ENCODE peak calls at places on chromosomes 16 and 17, in ten cellular contexts. One of them, this sample, is unnamed.

GRCh38 chr17:14301279-14301760 is 439 bp downstream of the HS3ST3B1 start:
- DNase-seq in stomach: peak
- DNase-seq in breast epithelium: no peak
- DNase-seq in prostate gland: no peak
- DNase-seq in spleen: no peak
- DNase-seq in sigmoid colon: no peak
- DNase-seq in HepG2: no peak
- DNase-seq in endothelial cell of umbilical vein: no peak
- DNase-seq in HCT116: no peak
- DNase-seq in esophagus muscularis mucosa: no peak
- DNase-seq in this sample: no peak

GRCh38 chr16:3472878-3473595 is 22.3 kb downstream of the C16orf90 start:
- DNase-seq in stomach: no peak
- DNase-seq in breast epithelium: no peak
- DNase-seq in prostate gland: no peak
- DNase-seq in spleen: no peak
- DNase-seq in sigmoid colon: no peak
- DNase-seq in HepG2: no peak
- DNase-seq in endothelial cell of umbilical vein: no peak
- DNase-seq in HCT116: no peak
- DNase-seq in esophagus muscularis mucosa: no peak
- DNase-seq in this sample: no peak

GRCh38 chr17:82105882-82106696 is 8.1 kb upstream of the FASN start:
- DNase-seq in stomach: peak
- DNase-seq in breast epithelium: peak
- DNase-seq in prostate gland: peak
- DNase-seq in spleen: peak
- DNase-seq in sigmoid colon: peak
- DNase-seq in HepG2: peak
- DNase-seq in endothelial cell of umbilical vein: no peak
- DNase-seq in HCT116: peak
- DNase-seq in esophagus muscularis mucosa: no peak
- DNase-seq in this sample: peak

GRCh38 chr17:4560837-4561241 is 462 bp upstream of the GGT6 start:
- DNase-seq in stomach: no peak
- DNase-seq in breast epithelium: no peak
- DNase-seq in prostate gland: no peak
- DNase-seq in spleen: no peak
- DNase-seq in sigmoid colon: peak
- DNase-seq in HepG2: peak
- DNase-seq in endothelial cell of umbilical vein: no peak
- DNase-seq in HCT116: no peak
- DNase-seq in esophagus muscularis mucosa: no peak
- DNase-seq in this sample: peak

GRCh38 chr16:27389272-27389961 is 12.6 kb upstream of the IL21R start:
- DNase-seq in stomach: no peak
- DNase-seq in breast epithelium: no peak
- DNase-seq in prostate gland: no peak
- DNase-seq in spleen: no peak
- DNase-seq in sigmoid colon: no peak
- DNase-seq in HepG2: no peak
- DNase-seq in endothelial cell of umbilical vein: no peak
- DNase-seq in HCT116: no peak
- DNase-seq in esophagus muscularis mucosa: no peak
- DNase-seq in this sample: no peak

GRCh38 chr16:23160574-23160973 is 11.3 kb upstream of the USP31 start:
- DNase-seq in stomach: no peak
- DNase-seq in breast epithelium: no peak
- DNase-seq in prostate gland: no peak
- DNase-seq in spleen: no peak
- DNase-seq in sigmoid colon: no peak
- DNase-seq in HepG2: no peak
- DNase-seq in endothelial cell of umbilical vein: no peak
- DNase-seq in HCT116: no peak
- DNase-seq in esophagus muscularis mucosa: no peak
- DNase-seq in this sample: no peak

GRCh38 chr17:34472363-34472762 is 107.0 kb upstream of the TMEM132E start:
- DNase-seq in stomach: no peak
- DNase-seq in breast epithelium: no peak
- DNase-seq in prostate gland: no peak
- DNase-seq in spleen: no peak
- DNase-seq in sigmoid colon: no peak
- DNase-seq in HepG2: no peak
- DNase-seq in endothelial cell of umbilical vein: no peak
- DNase-seq in HCT116: no peak
- DNase-seq in esophagus muscularis mucosa: no peak
- DNase-seq in this sample: no peak

GRCh38 chr16:81700780-81701165 is 78.3 kb upstream of the PLCG2 start:
- DNase-seq in stomach: no peak
- DNase-seq in breast epithelium: no peak
- DNase-seq in prostate gland: no peak
- DNase-seq in spleen: no peak
- DNase-seq in sigmoid colon: no peak
- DNase-seq in HepG2: no peak
- DNase-seq in endothelial cell of umbilical vein: no peak
- DNase-seq in HCT116: no peak
- DNase-seq in esophagus muscularis mucosa: no peak
- DNase-seq in this sample: no peak

GRCh38 chr17:80874866-80875445 is 116.7 kb upstream of the CHMP6 start:
- DNase-seq in stomach: no peak
- DNase-seq in breast epithelium: no peak
- DNase-seq in prostate gland: no peak
- DNase-seq in spleen: no peak
- DNase-seq in sigmoid colon: no peak
- DNase-seq in HepG2: no peak
- DNase-seq in endothelial cell of umbilical vein: no peak
- DNase-seq in HCT116: no peak
- DNase-seq in esophagus muscularis mucosa: no peak
- DNase-seq in this sample: peak

GRCh38 chr16:1258906-1259759 is 3.3 kb downstream of the TPSD1 start:
- DNase-seq in stomach: no peak
- DNase-seq in breast epithelium: no peak
- DNase-seq in prostate gland: no peak
- DNase-seq in spleen: no peak
- DNase-seq in sigmoid colon: no peak
- DNase-seq in HepG2: no peak
- DNase-seq in endothelial cell of umbilical vein: no peak
- DNase-seq in HCT116: no peak
- DNase-seq in esophagus muscularis mucosa: no peak
- DNase-seq in this sample: no peak

DNA sequence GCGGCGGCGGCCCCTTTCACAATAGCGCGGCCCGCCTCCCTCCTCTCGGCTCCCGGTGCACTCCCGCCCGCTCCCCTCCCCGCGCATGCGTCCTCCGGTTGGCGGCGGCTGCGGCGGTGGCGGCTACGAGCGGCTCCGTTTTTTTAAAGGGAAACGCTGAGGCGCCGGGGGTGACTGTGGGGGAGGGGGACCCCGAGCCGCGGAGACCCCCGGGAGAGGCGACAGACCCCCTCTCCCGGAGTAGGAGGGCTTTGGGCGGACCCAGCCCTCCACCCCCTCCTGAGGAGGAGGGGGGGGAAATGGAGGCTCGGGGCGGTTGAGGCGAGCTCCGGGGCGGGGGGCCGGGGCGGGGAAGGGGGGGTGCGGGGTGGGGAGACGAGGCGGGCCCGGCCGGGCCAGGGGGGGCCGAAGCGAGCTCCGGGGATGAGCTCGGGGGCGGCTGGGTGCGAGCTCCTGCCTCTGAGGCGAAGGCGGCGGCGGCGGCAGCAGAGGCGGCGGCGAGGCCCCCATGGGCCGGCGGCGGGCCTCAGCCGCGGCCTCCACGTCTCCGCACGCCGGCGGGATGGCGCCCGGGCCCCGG is at the start of gene MSL1:
- DNase-seq in stomach: peak
- DNase-seq in breast epithelium: peak
- DNase-seq in prostate gland: peak
- DNase-seq in spleen: peak
- DNase-seq in sigmoid colon: peak
- DNase-seq in HepG2: peak
- DNase-seq in endothelial cell of umbilical vein: peak
- DNase-seq in HCT116: no peak
- DNase-seq in esophagus muscularis mucosa: peak
- DNase-seq in this sample: peak
- TF ChIP-seq POLR2A in stomach: no peak
- TF ChIP-seq POLR2A in breast epithelium: no peak
- TF ChIP-seq POLR2A in prostate gland: peak
- TF ChIP-seq POLR2A in spleen: peak
- TF ChIP-seq POLR2A in sigmoid colon: peak
- TF ChIP-seq POLR2A in HepG2: peak
- TF ChIP-seq POLR2A in endothelial cell of umbilical vein: no peak
- TF ChIP-seq POLR2A in HCT116: no peak
- TF ChIP-seq POLR2A in esophagus muscularis mucosa: peak
- TF ChIP-seq POLR2A in this sample: peak

GRCh38 chr16:87846705-87847466 is 22.4 kb downstream of the SLC7A5 start:
- DNase-seq in stomach: no peak
- DNase-seq in breast epithelium: no peak
- DNase-seq in prostate gland: no peak
- DNase-seq in spleen: no peak
- DNase-seq in sigmoid colon: no peak
- DNase-seq in HepG2: no peak
- DNase-seq in endothelial cell of umbilical vein: no peak
- DNase-seq in HCT116: no peak
- DNase-seq in esophagus muscularis mucosa: no peak
- DNase-seq in this sample: no peak

GRCh38 chr16:87847785-87848675 is 21.3 kb downstream of the SLC7A5 start:
- DNase-seq in stomach: peak
- DNase-seq in breast epithelium: no peak
- DNase-seq in prostate gland: no peak
- DNase-seq in spleen: no peak
- DNase-seq in sigmoid colon: no peak
- DNase-seq in HepG2: peak
- DNase-seq in endothelial cell of umbilical vein: no peak
- DNase-seq in HCT116: no peak
- DNase-seq in esophagus muscularis mucosa: no peak
- DNase-seq in this sample: peak

GRCh38 chr16:87845807-87846619 is 23.3 kb downstream of the SLC7A5 start:
- DNase-seq in stomach: no peak
- DNase-seq in breast epithelium: no peak
- DNase-seq in prostate gland: no peak
- DNase-seq in spleen: no peak
- DNase-seq in sigmoid colon: peak
- DNase-seq in HepG2: no peak
- DNase-seq in endothelial cell of umbilical vein: no peak
- DNase-seq in HCT116: no peak
- DNase-seq in esophagus muscularis mucosa: no peak
- DNase-seq in this sample: no peak

GRCh38 chr16:87848676-87849345 is 20.5 kb downstream of the SLC7A5 start:
- DNase-seq in stomach: peak
- DNase-seq in breast epithelium: peak
- DNase-seq in prostate gland: no peak
- DNase-seq in spleen: no peak
- DNase-seq in sigmoid colon: no peak
- DNase-seq in HepG2: no peak
- DNase-seq in endothelial cell of umbilical vein: no peak
- DNase-seq in HCT116: no peak
- DNase-seq in esophagus muscularis mucosa: no peak
- DNase-seq in this sample: no peak

GRCh38 chr16:87847467-87847784 is 21.9 kb downstream of the SLC7A5 start:
- DNase-seq in stomach: no peak
- DNase-seq in breast epithelium: no peak
- DNase-seq in prostate gland: no peak
- DNase-seq in spleen: no peak
- DNase-seq in sigmoid colon: no peak
- DNase-seq in HepG2: no peak
- DNase-seq in endothelial cell of umbilical vein: no peak
- DNase-seq in HCT116: no peak
- DNase-seq in esophagus muscularis mucosa: no peak
- DNase-seq in this sample: no peak
- TF ChIP-seq POLR2AphosphoS5 in stomach: no peak
- TF ChIP-seq POLR2AphosphoS5 in breast epithelium: no peak
- TF ChIP-seq POLR2AphosphoS5 in prostate gland: no peak
- TF ChIP-seq POLR2AphosphoS5 in spleen: no peak
- TF ChIP-seq POLR2AphosphoS5 in sigmoid colon: no peak
- TF ChIP-seq POLR2AphosphoS5 in HepG2: no peak
- TF ChIP-seq POLR2AphosphoS5 in endothelial cell of umbilical vein: no peak
- TF ChIP-seq POLR2AphosphoS5 in HCT116: no peak
- TF ChIP-seq POLR2AphosphoS5 in esophagus muscularis mucosa: no peak
- TF ChIP-seq POLR2AphosphoS5 in this sample: no peak

GRCh38 chr16:50597563-50598255 is 49.5 kb downstream of the NKD1 start:
- DNase-seq in stomach: no peak
- DNase-seq in breast epithelium: no peak
- DNase-seq in prostate gland: no peak
- DNase-seq in spleen: peak
- DNase-seq in sigmoid colon: no peak
- DNase-seq in HepG2: no peak
- DNase-seq in endothelial cell of umbilical vein: no peak
- DNase-seq in HCT116: no peak
- DNase-seq in esophagus muscularis mucosa: no peak
- DNase-seq in this sample: no peak

GRCh38 chr16:50599494-50599893 is 51.3 kb downstream of the NKD1 start:
- DNase-seq in stomach: no peak
- DNase-seq in breast epithelium: no peak
- DNase-seq in prostate gland: no peak
- DNase-seq in spleen: no peak
- DNase-seq in sigmoid colon: no peak
- DNase-seq in HepG2: no peak
- DNase-seq in endothelial cell of umbilical vein: no peak
- DNase-seq in HCT116: no peak
- DNase-seq in esophagus muscularis mucosa: no peak
- DNase-seq in this sample: no peak

GRCh38 chr16:50598936-50599361 is 50.8 kb downstream of the NKD1 start:
- DNase-seq in stomach: no peak
- DNase-seq in breast epithelium: no peak
- DNase-seq in prostate gland: no peak
- DNase-seq in spleen: peak
- DNase-seq in sigmoid colon: no peak
- DNase-seq in HepG2: no peak
- DNase-seq in endothelial cell of umbilical vein: no peak
- DNase-seq in HCT116: no peak
- DNase-seq in esophagus muscularis mucosa: no peak
- DNase-seq in this sample: no peak

GRCh38 chr16:50596762-50597450 is 48.7 kb downstream of the NKD1 start:
- DNase-seq in stomach: no peak
- DNase-seq in breast epithelium: peak
- DNase-seq in prostate gland: no peak
- DNase-seq in spleen: no peak
- DNase-seq in sigmoid colon: no peak
- DNase-seq in HepG2: no peak
- DNase-seq in endothelial cell of umbilical vein: no peak
- DNase-seq in HCT116: no peak
- DNase-seq in esophagus muscularis mucosa: no peak
- DNase-seq in this sample: no peak

GRCh38 chr16:50598256-50598894 is 50.2 kb downstream of the NKD1 start:
- DNase-seq in stomach: peak
- DNase-seq in breast epithelium: no peak
- DNase-seq in prostate gland: no peak
- DNase-seq in spleen: no peak
- DNase-seq in sigmoid colon: no peak
- DNase-seq in HepG2: no peak
- DNase-seq in endothelial cell of umbilical vein: no peak
- DNase-seq in HCT116: no peak
- DNase-seq in esophagus muscularis mucosa: no peak
- DNase-seq in this sample: no peak
- H3K27ac ChIP-seq in stomach: no peak
- H3K27ac ChIP-seq in breast epithelium: no peak
- H3K27ac ChIP-seq in prostate gland: no peak
- H3K27ac ChIP-seq in spleen: no peak
- H3K27ac ChIP-seq in sigmoid colon: peak
- H3K27ac ChIP-seq in HepG2: no peak
- H3K27ac ChIP-seq in endothelial cell of umbilical vein: no peak
- H3K27ac ChIP-seq in HCT116: no peak
- H3K27ac ChIP-seq in esophagus muscularis mucosa: peak
- H3K27ac ChIP-seq in this sample: peak

GRCh38 chr17:75289122-75289831 is at the start of gene SLC25A19:
- DNase-seq in stomach: peak
- DNase-seq in breast epithelium: peak
- DNase-seq in prostate gland: peak
- DNase-seq in spleen: peak
- DNase-seq in sigmoid colon: peak
- DNase-seq in HepG2: peak
- DNase-seq in endothelial cell of umbilical vein: peak
- DNase-seq in HCT116: peak
- DNase-seq in esophagus muscularis mucosa: peak
- DNase-seq in this sample: peak
- TF ChIP-seq POLR2A in stomach: no peak
- TF ChIP-seq POLR2A in breast epithelium: peak
- TF ChIP-seq POLR2A in prostate gland: peak
- TF ChIP-seq POLR2A in spleen: peak
- TF ChIP-seq POLR2A in sigmoid colon: peak
- TF ChIP-seq POLR2A in HepG2: peak
- TF ChIP-seq POLR2A in endothelial cell of umbilical vein: peak
- TF ChIP-seq POLR2A in HCT116: peak
- TF ChIP-seq POLR2A in esophagus muscularis mucosa: peak
- TF ChIP-seq POLR2A in this sample: peak

This sample was measured in transverse colon.